ENCODE peak calls at places on chromosome 21, in six cellular contexts. H, K, V, P, I and U are unnamed samples.

GRCh38 chr21:46253610-46254124 is 25.1 kb upstream of the LSS start:
- DNase-seq in P (no peak), K (no peak), I (peak), H (no peak), V (peak), U (no peak)

GRCh38 chr21:45406801-45407628 is 2.0 kb downstream of the COL18A1 start:
- DNase-seq in P (no peak), H (peak), I (no peak), K (no peak), V (peak), U (no peak)

GRCh38 chr21:22342855-22343254 is 1344.6 kb downstream of the NCAM2 start:
- DNase-seq in I (no peak), H (no peak), V (no peak), P (peak), K (no peak), U (no peak)

GRCh38 chr21:46325073-46325912 is 1.3 kb downstream of the PCNT start:
- DNase-seq in H (peak), P (peak), K (peak), I (peak), V (peak), U (peak)

GRCh38 chr21:41764558-41765392 is 2.1 kb downstream of the RIPK4 start:
- DNase-seq in H (peak), V (no peak), I (no peak), P (peak), K (no peak), U (no peak)

GRCh38 chr21:29053656-29054055 is 19.8 kb downstream of the CCT8 start:
- DNase-seq in P (no peak), V (no peak), K (no peak), H (no peak), I (no peak), U (no peak)

GRCh38 chr21:44931137-44931500 is 8.7 kb upstream of the SLX9 start:
- DNase-seq in P (no peak), I (peak), K (no peak), H (no peak), V (peak), U (peak)

GRCh38 chr21:44739316-44739715 is 27.9 kb upstream of the TSPEAR start:
- DNase-seq in K (peak), I (no peak), H (no peak), P (no peak), V (no peak), U (no peak)

GRCh38 chr21:44819283-44820243 is 1.7 kb upstream of the SUMO3 start:
- DNase-seq in I (no peak), V (no peak), H (no peak), K (no peak), P (no peak), U (no peak)

GRCh38 chr21:21165063-21165645 is 166.9 kb downstream of the NCAM2 start:
- DNase-seq in I (no peak), H (no peak), V (peak), P (no peak), K (no peak), U (no peak)

GRCh38 chr21:31557421-31557955 is 102.0 kb upstream of the SOD1 start:
- DNase-seq in H (no peak), K (no peak), I (no peak), P (peak), V (no peak), U (no peak)

GRCh38 chr21:41737656-41738324 is 29.1 kb downstream of the RIPK4 start:
- DNase-seq in I (no peak), P (no peak), H (no peak), K (no peak), V (no peak), U (no peak)

GRCh38 chr21:33655591-33656221 is 13.4 kb downstream of the ITSN1 start:
- DNase-seq in V (peak), I (no peak), K (no peak), P (no peak), H (no peak), U (no peak)

GRCh38 chr21:32524010-32524719 is 61.2 kb downstream of the TCP10L start:
- DNase-seq in K (peak), P (no peak), H (peak), V (peak), I (no peak), U (no peak)

GRCh38 chr21:42484966-42485365 is 11.1 kb downstream of the RSPH1 start:
- DNase-seq in P (no peak), V (no peak), H (no peak), I (no peak), K (no peak), U (no peak)

GRCh38 chr21:28521932-28522826 is 470.5 kb downstream of the LTN1 start:
- DNase-seq in I (peak), P (no peak), V (peak), K (no peak), H (no peak), U (no peak)

GRCh38 chr21:38769253-38769780 is 36.4 kb upstream of the ETS2 start:
- DNase-seq in I (no peak), V (peak), P (no peak), K (peak), H (no peak), U (no peak)

GRCh38 chr21:33402011-33402979 is 918 bp upstream of the IFNGR2 start:
- DNase-seq in H (peak), K (peak), V (peak), P (no peak), I (peak), U (peak)

GRCh38 chr21:45615145-45615711 is 28.3 kb upstream of the PCBP3 start:
- DNase-seq in P (peak), K (peak), V (peak), H (no peak), I (peak), U (peak)

GRCh38 chr21:43599728-43600127 is 59.6 kb downstream of the HSF2BP start:
- DNase-seq in V (no peak), K (no peak), P (no peak), H (no peak), I (no peak), U (no peak)

GRCh38 chr21:42434884-42435283 is 31.2 kb downstream of the UBASH3A start:
- DNase-seq in K (no peak), H (no peak), P (no peak), I (no peak), V (no peak), U (no peak)

GRCh38 chr21:44887126-44887806 is 13.8 kb upstream of the PTTG1IP start:
- DNase-seq in I (no peak), K (no peak), V (no peak), H (peak), P (no peak), U (no peak)

GRCh38 chr21:30434033-30434631 is 4.1 kb downstream of the KRTAP13-4 start:
- DNase-seq in I (peak), H (no peak), K (no peak), P (peak), V (peak), U (no peak)

GRCh38 chr21:45776971-45777370 is 133.4 kb downstream of the PCBP3 start:
- DNase-seq in P (no peak), H (no peak), I (no peak), K (no peak), V (no peak), U (no peak)

GRCh38 chr21:31788581-31788980 is 56.7 kb upstream of the SCAF4 start:
- DNase-seq in V (no peak), P (no peak), K (no peak), H (no peak), I (no peak), U (no peak)

GRCh38 chr21:44449473-44450363 is 5.6 kb upstream of the LRRC3 start:
- DNase-seq in P (no peak), V (no peak), I (no peak), H (no peak), K (peak), U (no peak)

GRCh38 chr21:37079211-37079824 is 6.3 kb downstream of the TTC3 start:
- DNase-seq in I (peak), P (no peak), K (no peak), V (no peak), H (no peak), U (no peak)
- TF ChIP-seq CTCF in I (peak), P (no peak), K (no peak), V (peak), H (no peak), U (peak)

DNA sequence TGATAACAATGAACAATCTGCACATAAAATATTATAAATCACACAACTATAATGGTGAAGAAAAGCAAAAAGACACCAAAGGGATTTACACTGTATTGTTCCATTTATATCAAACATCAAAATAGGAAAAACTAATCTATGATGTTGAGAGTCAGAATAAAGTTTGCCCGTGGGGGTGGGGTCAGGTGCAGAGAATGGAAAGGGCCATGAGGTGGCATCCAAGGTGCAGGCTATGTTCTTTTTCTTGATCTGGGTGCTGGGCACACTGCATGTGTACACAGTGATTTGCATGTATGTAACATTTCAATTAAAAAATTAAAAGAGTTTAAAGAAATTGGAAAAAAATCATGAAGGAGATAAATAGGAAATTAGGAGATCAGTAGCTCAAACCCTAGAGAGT is 127.3 kb downstream of the DSCAM start:
- DNase-seq in H (no peak), P (no peak), I (no peak), V (no peak), K (no peak), U (no peak)
- TF ChIP-seq CTCF in H (no peak), P (no peak), I (no peak), V (no peak), K (no peak), U (no peak)

DNA sequence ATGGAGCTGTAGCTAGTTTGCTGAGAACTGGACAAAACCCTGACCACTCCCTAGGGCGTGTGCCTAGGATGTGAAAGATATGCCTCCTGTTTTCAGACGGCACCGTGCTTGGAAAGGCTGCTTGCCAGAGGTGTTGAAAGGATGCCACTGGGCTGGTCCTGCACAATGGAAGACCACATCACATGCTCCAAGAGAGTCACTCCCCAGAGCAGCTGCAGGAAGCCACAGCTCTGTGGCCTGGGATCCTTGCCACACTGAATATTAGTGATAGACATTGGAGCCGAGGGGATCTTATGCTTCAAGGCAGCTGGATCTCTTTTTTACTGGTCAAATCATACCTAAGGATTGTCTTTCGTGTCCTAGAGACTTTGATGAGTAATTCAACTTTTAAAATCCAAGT is 6.6 kb upstream of the APP start:
- DNase-seq in K (no peak), H (no peak), V (no peak), I (no peak), P (no peak), U (no peak)
- TF ChIP-seq CTCF in K (no peak), H (no peak), V (no peak), I (no peak), P (no peak), U (no peak)

GRCh38 chr21:35288238-35288637 is 239.1 kb upstream of the RUNX1 start:
- DNase-seq in V (no peak), P (no peak), I (no peak), H (no peak), K (no peak), U (no peak)
- TF ChIP-seq CTCF in V (no peak), P (no peak), I (no peak), H (no peak), K (no peak), U (no peak)

GRCh38 chr21:23968008-23968407 is 1639.3 kb downstream of the MRPL39 start:
- DNase-seq in K (no peak), I (no peak), P (peak), V (no peak), H (no peak), U (no peak)

GRCh38 chr21:23963454-23963853 is 1643.8 kb downstream of the MRPL39 start:
- DNase-seq in V (no peak), P (no peak), H (no peak), I (no peak), K (no peak), U (no peak)

DNA sequence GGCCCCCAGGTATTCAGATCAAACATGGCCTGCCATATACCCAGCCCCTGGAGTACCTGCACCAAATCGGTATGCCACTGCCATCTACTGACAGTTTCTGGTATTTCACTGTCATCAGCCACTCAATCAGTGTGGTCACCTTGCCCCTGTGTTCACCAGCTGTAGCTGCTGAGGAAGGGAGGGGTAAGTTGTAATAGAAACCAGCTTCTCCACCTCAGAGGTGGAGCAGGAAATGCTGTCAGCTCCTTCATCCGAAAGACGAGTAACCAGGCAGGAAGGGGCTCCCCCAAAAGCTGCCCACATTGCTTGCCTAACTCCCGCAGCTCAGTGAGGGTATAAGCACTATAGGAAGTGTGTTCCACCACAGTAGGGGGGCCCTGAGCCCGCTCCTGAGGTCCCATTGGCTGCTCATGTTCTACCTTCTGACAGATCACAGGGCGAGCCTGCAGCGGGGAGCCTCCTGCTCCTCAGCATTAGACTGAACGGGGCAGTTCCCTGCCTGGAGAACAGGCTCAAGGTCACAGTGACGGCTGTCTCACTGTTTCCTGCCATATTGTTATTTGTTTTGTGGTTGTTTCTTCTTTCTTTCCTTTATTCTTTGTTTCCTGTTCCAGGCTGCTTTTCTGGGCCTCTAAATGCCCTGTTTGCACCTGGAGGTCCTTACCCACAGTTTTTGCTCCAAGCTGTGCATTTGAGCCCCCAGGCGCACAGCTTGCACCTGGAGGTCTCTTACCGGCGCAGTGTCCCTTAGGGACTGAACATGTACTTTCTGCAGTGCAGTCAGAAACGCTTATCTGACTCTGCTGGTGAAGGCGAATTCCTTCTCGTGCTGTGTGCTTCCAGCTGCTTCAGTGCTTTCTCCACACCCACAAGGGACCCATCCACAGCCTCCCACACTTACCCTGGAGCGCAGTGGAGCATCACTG is 1638.3 kb downstream of the MRPL39 start:
- DNase-seq in K (no peak), H (no peak), I (peak), V (peak), P (peak), U (peak)
- TF ChIP-seq CTCF in K (no peak), H (peak), I (peak), V (peak), P (peak), U (peak)